ENCODE peak calls at places on chromosomes 5 and 9, in ten cellular contexts. One of them, this sample, is unnamed.

GRCh38 chr5:141852448-141852847 is 25.8 kb downstream of the PCDH1 start:
- DNase-seq in Panc1: no peak
- DNase-seq in heart left ventricle: no peak
- DNase-seq in cardiac fibroblast: no peak
- DNase-seq in psoas muscle: no peak
- DNase-seq in body of pancreas: no peak
- DNase-seq in lung: no peak
- DNase-seq in gastrocnemius medialis: no peak
- DNase-seq in WERI-Rb-1: no peak
- DNase-seq in breast epithelium: no peak
- DNase-seq in this sample: no peak

GRCh38 chr5:77366717-77367500 is 125.2 kb downstream of the WDR41 start:
- DNase-seq in Panc1: no peak
- DNase-seq in heart left ventricle: no peak
- DNase-seq in cardiac fibroblast: no peak
- DNase-seq in psoas muscle: no peak
- DNase-seq in body of pancreas: no peak
- DNase-seq in lung: no peak
- DNase-seq in gastrocnemius medialis: no peak
- DNase-seq in WERI-Rb-1: peak; percentile 19
- DNase-seq in breast epithelium: no peak
- DNase-seq in this sample: no peak

GRCh38 chr9:120873512-120873911 is 3.5 kb downstream of the PHF19 start:
- DNase-seq in Panc1: no peak
- DNase-seq in heart left ventricle: no peak
- DNase-seq in cardiac fibroblast: no peak
- DNase-seq in psoas muscle: no peak
- DNase-seq in body of pancreas: no peak
- DNase-seq in lung: no peak
- DNase-seq in gastrocnemius medialis: no peak
- DNase-seq in WERI-Rb-1: no peak
- DNase-seq in breast epithelium: no peak
- DNase-seq in this sample: no peak

GRCh38 chr9:16509946-16510504 is 360.4 kb downstream of the BNC2 start:
- DNase-seq in Panc1: no peak
- DNase-seq in heart left ventricle: no peak
- DNase-seq in cardiac fibroblast: peak; percentile 63
- DNase-seq in psoas muscle: no peak
- DNase-seq in body of pancreas: no peak
- DNase-seq in lung: no peak
- DNase-seq in gastrocnemius medialis: no peak
- DNase-seq in WERI-Rb-1: no peak
- DNase-seq in breast epithelium: no peak
- DNase-seq in this sample: peak; percentile 51

GRCh38 chr5:65819905-65820240 is 97.9 kb downstream of the NLN start:
- DNase-seq in Panc1: no peak
- DNase-seq in heart left ventricle: no peak
- DNase-seq in cardiac fibroblast: no peak
- DNase-seq in psoas muscle: no peak
- DNase-seq in body of pancreas: no peak
- DNase-seq in lung: no peak
- DNase-seq in gastrocnemius medialis: no peak
- DNase-seq in WERI-Rb-1: no peak
- DNase-seq in breast epithelium: no peak
- DNase-seq in this sample: no peak

GRCh38 chr5:157828031-157828948 is 30.7 kb downstream of the CLINT1 start:
- DNase-seq in Panc1: no peak
- DNase-seq in heart left ventricle: no peak
- DNase-seq in cardiac fibroblast: peak; percentile 16
- DNase-seq in psoas muscle: no peak
- DNase-seq in body of pancreas: no peak
- DNase-seq in lung: no peak
- DNase-seq in gastrocnemius medialis: no peak
- DNase-seq in WERI-Rb-1: no peak
- DNase-seq in breast epithelium: no peak
- DNase-seq in this sample: peak; percentile 37

GRCh38 chr5:111453290-111453689 is 59.0 kb downstream of the STARD4 start:
- DNase-seq in Panc1: no peak
- DNase-seq in heart left ventricle: no peak
- DNase-seq in cardiac fibroblast: no peak
- DNase-seq in psoas muscle: no peak
- DNase-seq in body of pancreas: no peak
- DNase-seq in lung: no peak
- DNase-seq in gastrocnemius medialis: no peak
- DNase-seq in WERI-Rb-1: no peak
- DNase-seq in breast epithelium: no peak
- DNase-seq in this sample: peak; percentile 43

GRCh38 chr9:130453487-130453886 is 8.7 kb downstream of the ASS1 start:
- DNase-seq in Panc1: no peak
- DNase-seq in heart left ventricle: no peak
- DNase-seq in cardiac fibroblast: peak; percentile 71
- DNase-seq in psoas muscle: no peak
- DNase-seq in body of pancreas: peak; percentile 94
- DNase-seq in lung: no peak
- DNase-seq in gastrocnemius medialis: no peak
- DNase-seq in WERI-Rb-1: no peak
- DNase-seq in breast epithelium: no peak
- DNase-seq in this sample: no peak

GRCh38 chr9:103802068-103802467 is 292.0 kb upstream of the SMC2 start:
- DNase-seq in Panc1: no peak
- DNase-seq in heart left ventricle: no peak
- DNase-seq in cardiac fibroblast: no peak
- DNase-seq in psoas muscle: no peak
- DNase-seq in body of pancreas: no peak
- DNase-seq in lung: no peak
- DNase-seq in gastrocnemius medialis: no peak
- DNase-seq in WERI-Rb-1: no peak
- DNase-seq in breast epithelium: no peak
- DNase-seq in this sample: no peak

GRCh38 chr5:116532762-116533525 is 41.7 kb downstream of the SEMA6A start:
- DNase-seq in Panc1: no peak
- DNase-seq in heart left ventricle: no peak
- DNase-seq in cardiac fibroblast: no peak
- DNase-seq in psoas muscle: no peak
- DNase-seq in body of pancreas: peak; percentile 16
- DNase-seq in lung: no peak
- DNase-seq in gastrocnemius medialis: peak; percentile 12
- DNase-seq in WERI-Rb-1: no peak
- DNase-seq in breast epithelium: no peak
- DNase-seq in this sample: no peak

GRCh38 chr5:42951847-42952411 is 88.2 kb downstream of the ANXA2R start:
- DNase-seq in Panc1: no peak
- DNase-seq in heart left ventricle: peak; percentile 76
- DNase-seq in cardiac fibroblast: peak; percentile 55
- DNase-seq in psoas muscle: peak; percentile 60
- DNase-seq in body of pancreas: peak; percentile 16
- DNase-seq in lung: no peak
- DNase-seq in gastrocnemius medialis: no peak
- DNase-seq in WERI-Rb-1: no peak
- DNase-seq in breast epithelium: no peak
- DNase-seq in this sample: peak; percentile 63

GRCh38 chr5:132283423-132284043 is 10.7 kb upstream of the SLC22A4 start:
- DNase-seq in Panc1: no peak
- DNase-seq in heart left ventricle: no peak
- DNase-seq in cardiac fibroblast: peak; percentile 73
- DNase-seq in psoas muscle: no peak
- DNase-seq in body of pancreas: peak; percentile 74
- DNase-seq in lung: no peak
- DNase-seq in gastrocnemius medialis: no peak
- DNase-seq in WERI-Rb-1: peak; percentile 41
- DNase-seq in breast epithelium: no peak
- DNase-seq in this sample: no peak

GRCh38 chr9:20580673-20581072 is 41.6 kb downstream of the MLLT3 start:
- DNase-seq in Panc1: no peak
- DNase-seq in heart left ventricle: no peak
- DNase-seq in cardiac fibroblast: no peak
- DNase-seq in psoas muscle: no peak
- DNase-seq in body of pancreas: no peak
- DNase-seq in lung: no peak
- DNase-seq in gastrocnemius medialis: no peak
- DNase-seq in WERI-Rb-1: no peak
- DNase-seq in breast epithelium: no peak
- DNase-seq in this sample: no peak

DNA sequence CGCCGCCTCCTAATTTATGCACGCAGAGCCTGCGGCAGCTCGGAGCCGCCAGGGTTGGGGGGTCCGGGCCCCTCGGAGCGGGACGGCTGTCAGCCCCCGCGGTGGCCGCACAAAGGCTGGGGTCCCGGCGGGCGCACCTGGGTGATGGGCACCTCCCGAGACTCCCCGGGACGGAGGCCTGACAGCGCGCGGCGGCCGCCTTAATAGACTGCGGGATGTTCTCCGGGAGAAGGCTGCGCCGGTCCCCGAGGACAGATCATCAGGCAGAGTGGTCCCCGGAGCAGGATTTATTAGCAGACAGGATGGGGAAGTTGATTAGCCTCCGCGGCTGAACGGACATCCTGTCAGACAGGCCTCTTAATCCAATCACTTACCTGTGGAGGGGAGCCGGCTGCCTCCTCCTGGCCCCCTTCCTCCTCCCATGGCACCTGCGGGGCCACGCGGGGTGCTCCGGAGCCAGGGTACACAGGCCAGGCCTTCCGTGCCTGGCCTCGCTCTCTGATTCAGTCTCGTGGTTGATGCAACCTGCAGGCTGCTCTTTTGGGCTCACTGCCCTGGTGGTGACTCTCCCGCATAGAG is 166.9 kb downstream of the MELK start:
- DNase-seq in Panc1: no peak
- DNase-seq in heart left ventricle: no peak
- DNase-seq in cardiac fibroblast: no peak
- DNase-seq in psoas muscle: no peak
- DNase-seq in body of pancreas: no peak
- DNase-seq in lung: no peak
- DNase-seq in gastrocnemius medialis: no peak
- DNase-seq in WERI-Rb-1: peak; percentile 79
- DNase-seq in breast epithelium: no peak
- DNase-seq in this sample: no peak
- H3K4me3 ChIP-seq in Panc1: no peak overlapping the region
- H3K4me3 ChIP-seq in heart left ventricle: no peak overlapping the region
- H3K4me3 ChIP-seq in cardiac fibroblast: no peak overlapping the region
- H3K4me3 ChIP-seq in psoas muscle: no peak overlapping the region
- H3K4me3 ChIP-seq in body of pancreas: no peak overlapping the region
- H3K4me3 ChIP-seq in lung: no peak overlapping the region
- H3K4me3 ChIP-seq in gastrocnemius medialis: no peak overlapping the region
- H3K4me3 ChIP-seq in WERI-Rb-1: peak overlapping the region; percentile 27
- H3K4me3 ChIP-seq in breast epithelium: no peak overlapping the region
- H3K4me3 ChIP-seq in this sample: no peak overlapping the region

DNA sequence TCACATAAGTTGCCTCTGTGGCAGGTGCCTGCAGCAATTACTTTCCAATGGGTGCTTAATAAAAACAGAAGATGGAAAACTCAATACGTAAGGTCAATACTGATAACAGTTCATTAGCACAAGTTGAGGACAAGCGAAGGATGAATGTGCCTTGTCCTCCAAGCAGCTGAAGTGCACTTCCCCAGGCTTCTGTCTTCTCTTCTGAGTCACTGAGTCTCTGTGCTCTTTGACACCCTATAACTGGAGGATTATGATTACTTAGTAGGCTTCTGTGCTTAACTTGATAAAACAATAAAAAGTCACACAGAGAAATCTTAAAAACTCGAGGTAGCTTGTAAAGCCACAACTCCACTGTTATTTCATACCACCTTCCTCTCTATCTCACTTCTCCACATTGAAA is 216.6 kb upstream of the ADCY2 start:
- DNase-seq in Panc1: no peak
- DNase-seq in heart left ventricle: no peak
- DNase-seq in cardiac fibroblast: no peak
- DNase-seq in psoas muscle: no peak
- DNase-seq in body of pancreas: no peak
- DNase-seq in lung: no peak
- DNase-seq in gastrocnemius medialis: no peak
- DNase-seq in WERI-Rb-1: no peak
- DNase-seq in breast epithelium: no peak
- DNase-seq in this sample: no peak
- TF ChIP-seq CTCF in Panc1: no peak
- TF ChIP-seq CTCF in heart left ventricle: no peak
- TF ChIP-seq CTCF in cardiac fibroblast: no peak
- TF ChIP-seq CTCF in psoas muscle: no peak
- TF ChIP-seq CTCF in body of pancreas: no peak
- TF ChIP-seq CTCF in lung: no peak
- TF ChIP-seq CTCF in gastrocnemius medialis: no peak
- TF ChIP-seq CTCF in WERI-Rb-1: no peak
- TF ChIP-seq CTCF in breast epithelium: no peak
- TF ChIP-seq CTCF in this sample: no peak

GRCh38 chr5:113292535-113292934 is 142.3 kb downstream of the TSSK1B start:
- DNase-seq in Panc1: no peak
- DNase-seq in heart left ventricle: no peak
- DNase-seq in cardiac fibroblast: peak; percentile 29
- DNase-seq in psoas muscle: no peak
- DNase-seq in body of pancreas: no peak
- DNase-seq in lung: no peak
- DNase-seq in gastrocnemius medialis: no peak
- DNase-seq in WERI-Rb-1: no peak
- DNase-seq in breast epithelium: no peak
- DNase-seq in this sample: no peak
- H3K4me3 ChIP-seq in Panc1: no peak overlapping the region
- H3K4me3 ChIP-seq in heart left ventricle: peak overlapping the region; percentile 67
- H3K4me3 ChIP-seq in cardiac fibroblast: peak overlapping the region; percentile 79
- H3K4me3 ChIP-seq in psoas muscle: peak overlapping the region; percentile 91
- H3K4me3 ChIP-seq in body of pancreas: no peak overlapping the region
- H3K4me3 ChIP-seq in lung: no peak overlapping the region
- H3K4me3 ChIP-seq in gastrocnemius medialis: peak overlapping the region; percentile 71
- H3K4me3 ChIP-seq in WERI-Rb-1: peak overlapping the region; percentile 58
- H3K4me3 ChIP-seq in breast epithelium: peak overlapping the region; percentile 91
- H3K4me3 ChIP-seq in this sample: no peak overlapping the region

GRCh38 chr5:196350-196749 is 5.1 kb downstream of the LRRC14B start:
- DNase-seq in Panc1: no peak
- DNase-seq in heart left ventricle: no peak
- DNase-seq in cardiac fibroblast: no peak
- DNase-seq in psoas muscle: no peak
- DNase-seq in body of pancreas: no peak
- DNase-seq in lung: no peak
- DNase-seq in gastrocnemius medialis: no peak
- DNase-seq in WERI-Rb-1: no peak
- DNase-seq in breast epithelium: no peak
- DNase-seq in this sample: no peak

GRCh38 chr5:192970-193831 is 1.9 kb downstream of the LRRC14B start:
- DNase-seq in Panc1: no peak
- DNase-seq in heart left ventricle: no peak
- DNase-seq in cardiac fibroblast: no peak
- DNase-seq in psoas muscle: no peak
- DNase-seq in body of pancreas: no peak
- DNase-seq in lung: no peak
- DNase-seq in gastrocnemius medialis: no peak
- DNase-seq in WERI-Rb-1: no peak
- DNase-seq in breast epithelium: no peak
- DNase-seq in this sample: no peak

GRCh38 chr5:194102-194501 is 2.8 kb downstream of the LRRC14B start:
- DNase-seq in Panc1: no peak
- DNase-seq in heart left ventricle: peak; percentile 72
- DNase-seq in cardiac fibroblast: no peak
- DNase-seq in psoas muscle: peak; percentile 85
- DNase-seq in body of pancreas: no peak
- DNase-seq in lung: no peak
- DNase-seq in gastrocnemius medialis: peak; percentile 90
- DNase-seq in WERI-Rb-1: no peak
- DNase-seq in breast epithelium: no peak
- DNase-seq in this sample: no peak

GRCh38 chr5:194603-195209 is 3.4 kb downstream of the LRRC14B start:
- DNase-seq in Panc1: no peak
- DNase-seq in heart left ventricle: no peak
- DNase-seq in cardiac fibroblast: no peak
- DNase-seq in psoas muscle: no peak
- DNase-seq in body of pancreas: no peak
- DNase-seq in lung: no peak
- DNase-seq in gastrocnemius medialis: no peak
- DNase-seq in WERI-Rb-1: no peak
- DNase-seq in breast epithelium: no peak
- DNase-seq in this sample: no peak

GRCh38 chr5:195401-196160 is 4.3 kb downstream of the LRRC14B start:
- DNase-seq in Panc1: no peak
- DNase-seq in heart left ventricle: no peak
- DNase-seq in cardiac fibroblast: no peak
- DNase-seq in psoas muscle: no peak
- DNase-seq in body of pancreas: no peak
- DNase-seq in lung: no peak
- DNase-seq in gastrocnemius medialis: no peak
- DNase-seq in WERI-Rb-1: peak; percentile 44
- DNase-seq in breast epithelium: no peak
- DNase-seq in this sample: no peak
- TF ChIP-seq CTCF in Panc1: no peak
- TF ChIP-seq CTCF in heart left ventricle: no peak
- TF ChIP-seq CTCF in cardiac fibroblast: no peak
- TF ChIP-seq CTCF in psoas muscle: no peak
- TF ChIP-seq CTCF in body of pancreas: no peak
- TF ChIP-seq CTCF in lung: no peak
- TF ChIP-seq CTCF in gastrocnemius medialis: no peak
- TF ChIP-seq CTCF in WERI-Rb-1: peak; percentile 70
- TF ChIP-seq CTCF in breast epithelium: no peak
- TF ChIP-seq CTCF in this sample: no peak